ENCODE peak calls at places on chromosomes 11 and 22, in ten cellular contexts. S, D, I, N, V, X, C, W, A and Z are unnamed samples. For H3K27me3, the result is how much of the 10 kb centered on the place peaks cover.

GRCh38 chr11:32891657-32892354 is 805 bp upstream of the QSER1 start:
- DNase-seq in W (peak), N (no peak), C (no peak), I (peak), D (no peak), S (no peak), X (no peak), V (peak), A (peak), Z (peak)

GRCh38 chr11:120832609-120833221 is 191.2 kb upstream of the TBCEL start:
- DNase-seq in S (peak), D (no peak), N (no peak), V (no peak), C (no peak), A (no peak), W (no peak), X (no peak), I (peak), Z (no peak)

GRCh38 chr11:71572811-71573210 is 7.4 kb downstream of the KRTAP5-10 start:
- DNase-seq in D (no peak), C (no peak), V (no peak), W (no peak), A (no peak), N (no peak), S (no peak), X (no peak), I (no peak), Z (no peak)

GRCh38 chr11:2771758-2772466 is 72.1 kb upstream of the KCNQ1OT1 start:
- DNase-seq in D (no peak), X (peak), A (no peak), C (no peak), I (no peak), S (no peak), V (no peak), W (peak), N (peak), Z (no peak)

GRCh38 chr11:14656536-14657457 is 13.2 kb downstream of the PDE3B start:
- DNase-seq in C (peak), N (no peak), W (no peak), A (no peak), I (no peak), S (no peak), V (peak), D (no peak), X (no peak), Z (no peak)

GRCh38 chr11:97614571-97614970 is 1224.8 kb downstream of the JRKL start:
- DNase-seq in I (peak), C (no peak), S (no peak), V (no peak), W (no peak), A (no peak), D (peak), N (no peak), X (no peak), Z (peak)

GRCh38 chr11:35823742-35824298 is 120.0 kb upstream of the LDLRAD3 start:
- DNase-seq in X (no peak), D (no peak), A (no peak), N (no peak), W (no peak), S (no peak), V (no peak), I (no peak), C (no peak), Z (no peak)

GRCh38 chr11:104928831-104929230 is 30.6 kb upstream of the CASP12 start:
- DNase-seq in D (no peak), A (no peak), N (no peak), W (no peak), S (no peak), X (no peak), I (no peak), V (no peak), C (no peak), Z (peak)

GRCh38 chr11:116503216-116504160 is 269.3 kb downstream of the BUD13 start:
- DNase-seq in N (peak), X (peak), I (no peak), D (no peak), S (no peak), C (no peak), W (no peak), V (no peak), A (no peak), Z (no peak)

GRCh38 chr11:6473481-6474422 is at the start of gene TRIM3:
- DNase-seq in D (peak), V (peak), A (peak), S (peak), X (peak), N (peak), C (peak), W (peak), I (peak), Z (peak)

GRCh38 chr11:69705246-69705856 is 1.5 kb upstream of the FGF19 start:
- DNase-seq in C (no peak), V (no peak), A (no peak), W (no peak), S (peak), X (peak), N (no peak), D (no peak), I (no peak), Z (no peak)

GRCh38 chr22:40531951-40532900 is 104.3 kb downstream of the MRTFA start:
- DNase-seq in N (no peak), I (no peak), W (no peak), V (no peak), D (no peak), S (no peak), A (no peak), X (no peak), C (no peak), Z (peak)

GRCh38 chr11:62705401-62705800 is 1.8 kb downstream of the BSCL2 start:
- DNase-seq in W (no peak), I (peak), X (no peak), N (peak), S (no peak), A (peak), C (no peak), D (no peak), V (peak), Z (no peak)

GRCh38 chr11:12066056-12066798 is 44.2 kb upstream of the MICAL2 start:
- DNase-seq in C (peak), W (no peak), I (peak), D (peak), N (peak), V (peak), S (no peak), A (peak), X (peak), Z (peak)

GRCh38 chr11:131246156-131246555 is 124.3 kb upstream of the NTM start:
- DNase-seq in S (peak), A (no peak), C (no peak), D (no peak), X (peak), W (no peak), N (peak), I (no peak), V (peak), Z (no peak)

GRCh38 chr11:11533751-11534150 is 88.1 kb downstream of the GALNT18 start:
- DNase-seq in W (no peak), D (no peak), N (no peak), I (no peak), A (no peak), X (no peak), S (peak), V (no peak), C (no peak), Z (no peak)

DNA sequence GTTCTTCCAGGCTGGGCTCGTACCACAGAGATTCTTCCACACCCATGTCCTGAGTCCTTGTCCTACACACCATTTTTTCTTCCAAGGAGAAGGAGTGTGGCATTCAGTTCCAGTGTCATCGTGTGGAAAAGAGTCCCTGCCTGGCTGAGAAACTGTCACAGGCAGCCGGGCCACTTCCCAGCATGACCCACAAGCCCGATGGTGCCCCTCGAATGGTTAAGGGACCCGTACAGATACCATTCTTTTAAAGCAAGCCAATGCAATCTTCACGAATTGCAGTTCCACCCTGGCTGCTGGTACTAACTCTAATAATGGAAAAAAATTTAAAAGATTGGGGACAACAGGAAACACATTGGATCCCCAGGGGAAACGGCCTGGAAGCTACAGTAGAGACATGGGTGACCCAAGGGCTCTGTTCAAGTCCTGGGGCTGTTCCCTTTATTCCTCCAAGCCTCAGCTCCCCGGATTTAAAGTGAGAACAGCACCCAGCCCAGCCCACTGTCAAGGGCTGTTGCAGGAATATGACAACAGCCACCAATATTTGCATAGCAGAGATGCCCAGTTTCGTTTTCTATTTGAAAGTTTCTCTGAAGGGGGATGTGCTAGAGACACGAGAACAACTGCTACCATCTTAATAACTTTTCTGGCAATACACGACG is 80.9 kb upstream of the WNT7B start:
- DNase-seq in I (peak), D (no peak), C (no peak), V (no peak), A (peak), X (no peak), W (no peak), N (peak), S (no peak), Z (peak)
- H3K9ac ChIP-seq in I (peak), D (no peak), C (no peak), V (no peak), A (peak), X (no peak), W (peak), N (no peak), S (no peak), Z (peak)

GRCh38 chr11:64717268-64717578 is 5.8 kb downstream of the NRXN2 start:
- DNase-seq in S (no peak), I (no peak), C (no peak), X (no peak), V (no peak), D (no peak), W (no peak), N (peak), A (no peak), Z (no peak)

GRCh38 chr11:64713781-64714363 is 9.1 kb downstream of the NRXN2 start:
- DNase-seq in A (no peak), V (peak), W (no peak), C (no peak), N (peak), I (no peak), X (peak), D (no peak), S (peak), Z (no peak)

GRCh38 chr11:64714664-64715063 is 8.3 kb downstream of the NRXN2 start:
- DNase-seq in A (no peak), W (no peak), I (no peak), D (no peak), C (no peak), X (no peak), S (no peak), N (no peak), V (no peak), Z (no peak)

GRCh38 chr11:64716471-64717267 is 6.3 kb downstream of the NRXN2 start:
- DNase-seq in V (no peak), I (no peak), W (no peak), C (no peak), X (no peak), D (no peak), N (no peak), A (no peak), S (no peak), Z (no peak)

GRCh38 chr11:64715756-64716470 is 7.1 kb downstream of the NRXN2 start:
- DNase-seq in S (no peak), D (no peak), W (no peak), V (no peak), X (no peak), C (no peak), I (no peak), A (no peak), N (no peak), Z (no peak)
- H3K27me3 ChIP-seq in S (half or more), D (half or more), W (half or more), V (under half), X (under half), C (under half), I (under half), A (half or more), N (half or more), Z (half or more)

DNA sequence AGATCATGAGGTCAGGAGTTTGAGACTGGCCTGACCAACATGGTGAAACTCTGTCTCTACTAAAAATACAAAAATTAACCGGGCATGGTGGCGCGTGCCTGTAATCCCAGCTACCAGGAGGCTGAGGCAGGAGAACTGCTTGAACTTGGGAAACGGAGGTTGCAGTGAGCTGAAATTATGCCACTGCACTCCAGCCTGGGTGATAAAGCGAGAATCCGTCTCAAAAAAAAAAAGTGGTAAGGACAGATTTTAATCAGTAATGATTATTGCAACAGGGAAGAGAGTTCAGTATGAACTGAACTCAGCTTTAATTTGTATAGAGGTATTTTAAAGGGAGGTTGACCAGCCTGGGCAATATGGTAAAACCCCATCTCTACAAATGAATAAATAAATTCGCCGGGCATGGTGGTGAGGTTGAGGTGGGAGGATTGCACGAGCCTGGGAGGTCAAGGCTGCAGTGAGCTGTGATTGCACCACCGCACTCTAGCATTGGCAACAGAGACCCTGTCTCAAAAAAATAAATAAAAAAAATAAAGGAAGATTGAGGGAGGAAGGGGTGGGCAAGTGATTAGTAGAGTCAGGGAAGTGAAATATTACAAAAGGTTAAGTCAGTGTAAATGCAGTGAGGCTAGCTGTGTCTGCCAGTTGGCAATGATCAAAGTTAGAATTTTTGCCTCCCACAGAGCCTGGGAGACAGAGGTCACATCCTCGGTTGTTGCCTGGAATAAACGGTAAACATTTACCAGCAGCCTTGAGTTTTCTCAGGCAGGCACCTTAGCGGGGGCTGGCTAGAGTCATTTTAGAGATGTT is 2.6 kb upstream of the MCM5 start:
- DNase-seq in I (peak), A (no peak), C (peak), V (peak), S (no peak), N (no peak), W (no peak), D (peak), X (no peak), Z (no peak)
- H3K9ac ChIP-seq in I (no peak), A (no peak), C (no peak), V (no peak), S (no peak), N (no peak), W (no peak), D (no peak), X (no peak), Z (no peak)

DNA sequence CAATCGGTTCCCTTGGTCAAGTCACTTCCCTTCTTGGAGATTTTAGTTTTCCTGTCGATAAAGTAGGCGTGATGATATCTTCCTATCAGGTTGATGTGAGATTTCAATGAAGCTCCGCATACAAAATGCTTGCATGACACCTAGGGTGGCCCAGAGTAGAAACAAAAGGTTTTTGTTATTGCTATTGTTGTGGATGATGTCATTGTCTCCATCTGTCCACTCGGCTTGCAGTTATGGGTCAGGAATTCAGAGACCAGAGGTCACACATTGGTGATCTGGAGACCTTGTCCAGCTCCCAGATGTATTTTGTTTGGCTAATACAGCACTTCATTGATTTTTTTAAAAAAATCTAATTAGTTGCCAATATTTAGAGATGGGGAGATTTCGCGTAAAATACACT is 382.1 kb downstream of the MN1 start:
- DNase-seq in C (no peak), X (no peak), I (peak), V (no peak), W (no peak), S (no peak), N (no peak), A (no peak), D (peak), Z (no peak)
- H3K27me3 ChIP-seq in C (under half), X (under half), I (under half), V (under half), W (under half), S (under half), N (under half), A (under half), D (under half), Z (under half)

DNA sequence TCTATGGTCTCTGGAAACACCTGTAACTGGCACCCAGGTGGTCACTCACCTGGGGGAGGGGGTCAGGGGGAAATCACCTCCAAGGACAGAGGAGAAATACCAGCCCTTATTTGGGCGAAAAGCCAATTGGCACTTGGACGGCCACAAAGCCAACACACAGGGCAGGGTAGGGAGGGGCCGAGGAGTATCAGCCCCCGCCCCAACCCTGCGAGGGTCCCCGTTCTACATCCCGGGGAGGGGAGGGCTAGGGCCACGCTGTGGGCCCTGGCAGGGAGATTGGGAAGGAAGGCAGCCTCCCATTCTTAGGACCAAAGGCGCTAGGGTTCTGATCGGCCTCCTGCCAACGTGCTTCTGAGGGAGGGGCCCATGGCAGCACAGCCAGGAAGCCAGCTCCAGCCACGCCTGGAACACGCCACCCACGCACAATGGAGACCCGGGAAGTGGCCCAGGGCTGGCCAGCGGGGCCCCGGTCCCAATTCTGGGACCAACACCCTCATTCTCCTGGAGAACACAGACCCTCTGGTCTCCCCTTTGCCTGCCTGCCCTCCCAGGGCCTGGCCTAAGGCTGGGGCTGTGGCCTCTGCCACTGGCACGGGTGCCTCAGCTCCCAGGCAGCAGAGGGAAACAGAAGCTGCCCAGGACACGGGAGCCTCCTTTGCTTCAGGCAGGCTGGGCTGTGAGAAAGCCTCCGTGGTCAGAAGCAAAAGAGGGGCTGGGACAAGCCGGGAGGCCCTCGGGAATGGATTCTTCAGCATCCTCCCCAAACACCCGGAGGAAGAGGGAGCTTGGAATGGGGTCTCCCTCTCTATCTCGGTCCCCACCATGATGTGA is 7.4 kb downstream of the CBX6 start:
- DNase-seq in W (no peak), S (no peak), V (no peak), X (no peak), D (no peak), C (no peak), N (peak), A (no peak), I (peak), Z (no peak)
- H3K9ac ChIP-seq in W (no peak), S (no peak), V (no peak), X (no peak), D (no peak), C (no peak), N (no peak), A (no peak), I (no peak), Z (peak)

GRCh38 chr22:26068571-26068970 is 100.7 kb upstream of the SEZ6L start:
- DNase-seq in N (peak), W (no peak), V (peak), A (no peak), S (no peak), C (no peak), X (no peak), I (no peak), D (no peak), Z (no peak)

GRCh38 chr22:26065847-26066246 is 103.4 kb upstream of the SEZ6L start:
- DNase-seq in A (no peak), X (no peak), C (no peak), W (no peak), N (no peak), D (no peak), I (no peak), S (no peak), V (peak), Z (no peak)

GRCh38 chr22:26066534-26066933 is 102.7 kb upstream of the SEZ6L start:
- DNase-seq in V (peak), W (no peak), N (peak), C (no peak), D (no peak), X (peak), S (peak), I (no peak), A (no peak), Z (no peak)

GRCh38 chr22:26064048-26064447 is 105.2 kb upstream of the SEZ6L start:
- DNase-seq in D (no peak), W (no peak), A (no peak), X (no peak), C (no peak), S (no peak), I (no peak), N (no peak), V (no peak), Z (no peak)
- H3K27me3 ChIP-seq in D (under half), W (under half), A (under half), X (under half), C (under half), S (under half), I (under half), N (under half), V (under half), Z (under half)

GRCh38 chr11:19992162-19992561 is 168.1 kb downstream of the DBX1 start:
- DNase-seq in C (no peak), W (no peak), A (no peak), N (no peak), S (no peak), X (no peak), V (no peak), I (no peak), D (no peak), Z (peak)

GRCh38 chr11:19987243-19987870 is 172.9 kb downstream of the DBX1 start:
- DNase-seq in D (no peak), C (no peak), I (peak), V (peak), X (no peak), W (no peak), N (no peak), A (no peak), S (no peak), Z (no peak)

GRCh38 chr11:19989191-19989590 is 171.1 kb downstream of the DBX1 start:
- DNase-seq in W (no peak), I (peak), X (no peak), V (no peak), S (no peak), C (no peak), N (no peak), A (no peak), D (peak), Z (no peak)

GRCh38 chr11:19985106-19985505 is 175.2 kb downstream of the DBX1 start:
- DNase-seq in D (no peak), I (peak), C (no peak), S (no peak), A (no peak), X (no peak), V (no peak), N (no peak), W (no peak), Z (peak)

DNA sequence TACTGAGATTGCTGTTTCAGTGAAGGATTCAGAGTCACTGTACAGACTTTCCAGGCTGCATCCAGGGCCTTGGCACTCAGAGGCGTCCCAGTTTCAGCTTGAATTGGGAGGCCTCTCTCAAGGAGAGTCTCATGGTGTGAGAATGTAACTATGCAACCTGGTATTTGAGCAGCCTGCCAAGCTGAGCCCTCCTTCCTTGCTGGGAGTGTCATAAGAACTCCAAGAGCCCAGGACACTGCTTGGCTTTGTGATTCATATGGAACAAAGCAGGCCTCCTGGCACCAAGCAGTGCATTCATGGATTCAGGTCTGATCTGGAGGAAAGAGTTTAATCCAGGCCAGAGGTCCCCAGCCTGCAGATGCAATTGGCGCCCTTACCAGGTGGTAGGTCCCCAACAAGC is 171.7 kb downstream of the DBX1 start:
- DNase-seq in A (peak), V (peak), X (peak), D (peak), S (peak), C (no peak), I (peak), W (no peak), N (peak), Z (peak)
- H3K9ac ChIP-seq in A (no peak), V (no peak), X (no peak), D (no peak), S (no peak), C (no peak), I (no peak), W (no peak), N (no peak), Z (peak)